ENCODE peak calls at places on chromosomes 2 and 18, in nine cellular contexts. One of them, this sample, is unnamed.

GRCh38 chr2:19577668-19578067 is 219.2 kb upstream of the OSR1 start:
- DNase-seq in IMR-90: peak; percentile 62
- DNase-seq in OCI-LY7: no peak
- DNase-seq in HepG2: no peak
- DNase-seq in thoracic aorta: no peak
- DNase-seq in sigmoid colon: no peak
- DNase-seq in A549: peak; percentile 47
- DNase-seq in PC-3: peak; percentile 74
- DNase-seq in dorsolateral prefrontal cortex: no peak
- DNase-seq in this sample: no peak

GRCh38 chr2:101566632-101567228 is 91.8 kb upstream of the RFX8 start:
- DNase-seq in IMR-90: no peak
- DNase-seq in OCI-LY7: no peak
- DNase-seq in HepG2: peak; percentile 100
- DNase-seq in thoracic aorta: no peak
- DNase-seq in sigmoid colon: no peak
- DNase-seq in A549: peak; percentile 45
- DNase-seq in PC-3: peak; percentile 82
- DNase-seq in dorsolateral prefrontal cortex: no peak
- DNase-seq in this sample: no peak

GRCh38 chr2:237514474-237515130 is 27.6 kb downstream of the MLPH start:
- DNase-seq in IMR-90: no peak
- DNase-seq in OCI-LY7: peak; percentile 68
- DNase-seq in HepG2: no peak
- DNase-seq in thoracic aorta: no peak
- DNase-seq in sigmoid colon: no peak
- DNase-seq in A549: no peak
- DNase-seq in PC-3: no peak
- DNase-seq in dorsolateral prefrontal cortex: no peak
- DNase-seq in this sample: no peak

GRCh38 chr2:11678306-11678960 is 8.4 kb upstream of the NTSR2 start:
- DNase-seq in IMR-90: no peak
- DNase-seq in OCI-LY7: no peak
- DNase-seq in HepG2: no peak
- DNase-seq in thoracic aorta: no peak
- DNase-seq in sigmoid colon: peak; percentile 33
- DNase-seq in A549: no peak
- DNase-seq in PC-3: no peak
- DNase-seq in dorsolateral prefrontal cortex: no peak
- DNase-seq in this sample: no peak

GRCh38 chr2:145649061-145649460 is 1129.1 kb upstream of the ZEB2 start:
- DNase-seq in IMR-90: no peak
- DNase-seq in OCI-LY7: no peak
- DNase-seq in HepG2: no peak
- DNase-seq in thoracic aorta: no peak
- DNase-seq in sigmoid colon: no peak
- DNase-seq in A549: no peak
- DNase-seq in PC-3: no peak
- DNase-seq in dorsolateral prefrontal cortex: no peak
- DNase-seq in this sample: no peak

GRCh38 chr2:104860141-104860790 is 6.4 kb downstream of the POU3F3 start:
- DNase-seq in IMR-90: no peak
- DNase-seq in OCI-LY7: no peak
- DNase-seq in HepG2: no peak
- DNase-seq in thoracic aorta: no peak
- DNase-seq in sigmoid colon: no peak
- DNase-seq in A549: no peak
- DNase-seq in PC-3: no peak
- DNase-seq in dorsolateral prefrontal cortex: peak; percentile 44
- DNase-seq in this sample: peak; percentile 24

GRCh38 chr2:15010346-15010745 is 377.8 kb downstream of the LRATD1 start:
- DNase-seq in IMR-90: no peak
- DNase-seq in OCI-LY7: no peak
- DNase-seq in HepG2: no peak
- DNase-seq in thoracic aorta: no peak
- DNase-seq in sigmoid colon: no peak
- DNase-seq in A549: no peak
- DNase-seq in PC-3: no peak
- DNase-seq in dorsolateral prefrontal cortex: no peak
- DNase-seq in this sample: no peak

GRCh38 chr2:225465827-225466226 is 66.3 kb downstream of the NYAP2 start:
- DNase-seq in IMR-90: no peak
- DNase-seq in OCI-LY7: no peak
- DNase-seq in HepG2: no peak
- DNase-seq in thoracic aorta: no peak
- DNase-seq in sigmoid colon: no peak
- DNase-seq in A549: no peak
- DNase-seq in PC-3: no peak
- DNase-seq in dorsolateral prefrontal cortex: no peak
- DNase-seq in this sample: no peak

GRCh38 chr2:229416116-229416694 is 145.1 kb upstream of the PID1 start:
- DNase-seq in IMR-90: peak; percentile 47
- DNase-seq in OCI-LY7: no peak
- DNase-seq in HepG2: no peak
- DNase-seq in thoracic aorta: peak; percentile 59
- DNase-seq in sigmoid colon: peak; percentile 94
- DNase-seq in A549: no peak
- DNase-seq in PC-3: no peak
- DNase-seq in dorsolateral prefrontal cortex: peak; percentile 55
- DNase-seq in this sample: peak; percentile 21

GRCh38 chr2:30777662-30778505 is 29.4 kb downstream of the CAPN13 start:
- DNase-seq in IMR-90: no peak
- DNase-seq in OCI-LY7: no peak
- DNase-seq in HepG2: no peak
- DNase-seq in thoracic aorta: no peak
- DNase-seq in sigmoid colon: no peak
- DNase-seq in A549: no peak
- DNase-seq in PC-3: no peak
- DNase-seq in dorsolateral prefrontal cortex: no peak
- DNase-seq in this sample: no peak

GRCh38 chr2:237624565-237624964 is 2.8 kb upstream of the LRRFIP1 start:
- DNase-seq in IMR-90: no peak
- DNase-seq in OCI-LY7: peak; percentile 61
- DNase-seq in HepG2: no peak
- DNase-seq in thoracic aorta: no peak
- DNase-seq in sigmoid colon: no peak
- DNase-seq in A549: no peak
- DNase-seq in PC-3: no peak
- DNase-seq in dorsolateral prefrontal cortex: no peak
- DNase-seq in this sample: no peak

GRCh38 chr2:46382331-46383112 is 85.3 kb downstream of the EPAS1 start:
- DNase-seq in IMR-90: no peak
- DNase-seq in OCI-LY7: no peak
- DNase-seq in HepG2: no peak
- DNase-seq in thoracic aorta: no peak
- DNase-seq in sigmoid colon: no peak
- DNase-seq in A549: no peak
- DNase-seq in PC-3: no peak
- DNase-seq in dorsolateral prefrontal cortex: no peak
- DNase-seq in this sample: no peak

GRCh38 chr2:38932586-38932985 is 42.9 kb downstream of the ARHGEF33 start:
- DNase-seq in IMR-90: peak; percentile 6
- DNase-seq in OCI-LY7: no peak
- DNase-seq in HepG2: no peak
- DNase-seq in thoracic aorta: no peak
- DNase-seq in sigmoid colon: no peak
- DNase-seq in A549: no peak
- DNase-seq in PC-3: no peak
- DNase-seq in dorsolateral prefrontal cortex: no peak
- DNase-seq in this sample: no peak

GRCh38 chr2:79994915-79995419 is 309.6 kb downstream of the LRRTM1 start:
- DNase-seq in IMR-90: peak; percentile 61
- DNase-seq in OCI-LY7: no peak
- DNase-seq in HepG2: no peak
- DNase-seq in thoracic aorta: no peak
- DNase-seq in sigmoid colon: no peak
- DNase-seq in A549: no peak
- DNase-seq in PC-3: no peak
- DNase-seq in dorsolateral prefrontal cortex: no peak
- DNase-seq in this sample: no peak

GRCh38 chr2:236867441-236868260 is 218.0 kb upstream of the COPS8 start:
- DNase-seq in IMR-90: no peak
- DNase-seq in OCI-LY7: no peak
- DNase-seq in HepG2: no peak
- DNase-seq in thoracic aorta: no peak
- DNase-seq in sigmoid colon: peak; percentile 35
- DNase-seq in A549: no peak
- DNase-seq in PC-3: peak; percentile 76
- DNase-seq in dorsolateral prefrontal cortex: no peak
- DNase-seq in this sample: no peak

GRCh38 chr2:70574618-70575017 is 21.0 kb upstream of the TGFA start:
- DNase-seq in IMR-90: no peak
- DNase-seq in OCI-LY7: no peak
- DNase-seq in HepG2: no peak
- DNase-seq in thoracic aorta: no peak
- DNase-seq in sigmoid colon: no peak
- DNase-seq in A549: no peak
- DNase-seq in PC-3: no peak
- DNase-seq in dorsolateral prefrontal cortex: no peak
- DNase-seq in this sample: no peak

GRCh38 chr2:108565778-108566375 is 31.6 kb downstream of the LIMS1 start:
- DNase-seq in IMR-90: no peak
- DNase-seq in OCI-LY7: no peak
- DNase-seq in HepG2: no peak
- DNase-seq in thoracic aorta: no peak
- DNase-seq in sigmoid colon: no peak
- DNase-seq in A549: no peak
- DNase-seq in PC-3: no peak
- DNase-seq in dorsolateral prefrontal cortex: no peak
- DNase-seq in this sample: no peak

GRCh38 chr18:48345596-48345995 is 63.6 kb downstream of the ZBTB7C start:
- DNase-seq in IMR-90: peak; percentile 4
- DNase-seq in OCI-LY7: no peak
- DNase-seq in HepG2: no peak
- DNase-seq in thoracic aorta: no peak
- DNase-seq in sigmoid colon: peak; percentile 26
- DNase-seq in A549: peak; percentile 16
- DNase-seq in PC-3: peak; percentile 26
- DNase-seq in dorsolateral prefrontal cortex: no peak
- DNase-seq in this sample: peak; percentile 5
- H3K27ac ChIP-seq in IMR-90: no peak overlapping the region
- H3K27ac ChIP-seq in OCI-LY7: no peak overlapping the region
- H3K27ac ChIP-seq in HepG2: no peak overlapping the region
- H3K27ac ChIP-seq in thoracic aorta: no peak overlapping the region
- H3K27ac ChIP-seq in sigmoid colon: no peak overlapping the region
- H3K27ac ChIP-seq in A549: no peak overlapping the region
- H3K27ac ChIP-seq in PC-3: no peak overlapping the region
- H3K27ac ChIP-seq in dorsolateral prefrontal cortex: no peak overlapping the region
- H3K27ac ChIP-seq in this sample: no peak overlapping the region

DNA sequence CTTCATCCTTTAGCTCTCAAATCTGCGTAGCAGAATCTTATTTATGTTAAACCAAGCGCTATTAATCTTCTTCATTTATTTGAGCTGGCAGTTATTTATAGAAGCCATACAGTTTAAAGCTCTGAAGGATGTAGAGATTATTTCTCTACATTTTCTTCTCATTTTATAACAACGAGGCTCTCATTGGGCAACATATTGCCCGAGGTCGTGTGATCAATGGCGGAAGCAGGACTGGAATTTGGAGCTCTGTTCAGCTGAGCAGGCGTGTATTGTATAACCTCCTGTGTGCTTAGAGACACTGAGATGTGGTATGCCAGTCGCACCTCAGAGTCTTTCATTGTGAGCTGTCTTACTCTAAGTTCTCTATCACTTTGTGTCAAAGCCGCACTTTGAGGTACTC is 17.5 kb upstream of the DRC1 start:
- DNase-seq in IMR-90: no peak
- DNase-seq in OCI-LY7: no peak
- DNase-seq in HepG2: no peak
- DNase-seq in thoracic aorta: no peak
- DNase-seq in sigmoid colon: no peak
- DNase-seq in A549: no peak
- DNase-seq in PC-3: no peak
- DNase-seq in dorsolateral prefrontal cortex: no peak
- DNase-seq in this sample: no peak
- H3K27ac ChIP-seq in IMR-90: no peak overlapping the region
- H3K27ac ChIP-seq in OCI-LY7: no peak overlapping the region
- H3K27ac ChIP-seq in HepG2: no peak overlapping the region
- H3K27ac ChIP-seq in thoracic aorta: no peak overlapping the region
- H3K27ac ChIP-seq in sigmoid colon: no peak overlapping the region
- H3K27ac ChIP-seq in A549: no peak overlapping the region
- H3K27ac ChIP-seq in PC-3: no peak overlapping the region
- H3K27ac ChIP-seq in dorsolateral prefrontal cortex: no peak overlapping the region
- H3K27ac ChIP-seq in this sample: no peak overlapping the region

GRCh38 chr2:20674974-20675679 is 8.2 kb downstream of the GDF7 start:
- DNase-seq in IMR-90: peak; percentile 87
- DNase-seq in OCI-LY7: no peak
- DNase-seq in HepG2: peak; percentile 44
- DNase-seq in thoracic aorta: peak; percentile 63
- DNase-seq in sigmoid colon: no peak
- DNase-seq in A549: no peak
- DNase-seq in PC-3: peak; percentile 78
- DNase-seq in dorsolateral prefrontal cortex: no peak
- DNase-seq in this sample: no peak
- H3K27ac ChIP-seq in IMR-90: no peak overlapping the region
- H3K27ac ChIP-seq in OCI-LY7: peak overlapping the region; percentile 86
- H3K27ac ChIP-seq in HepG2: peak overlapping the region; percentile 75
- H3K27ac ChIP-seq in thoracic aorta: peak overlapping the region; percentile 81
- H3K27ac ChIP-seq in sigmoid colon: peak overlapping the region; percentile 34
- H3K27ac ChIP-seq in A549: peak overlapping the region; percentile 55
- H3K27ac ChIP-seq in PC-3: no peak overlapping the region
- H3K27ac ChIP-seq in dorsolateral prefrontal cortex: no peak overlapping the region
- H3K27ac ChIP-seq in this sample: no peak overlapping the region

GRCh38 chr2:187825-188224 is 76.0 kb downstream of the SH3YL1 start:
- DNase-seq in IMR-90: no peak
- DNase-seq in OCI-LY7: no peak
- DNase-seq in HepG2: no peak
- DNase-seq in thoracic aorta: no peak
- DNase-seq in sigmoid colon: no peak
- DNase-seq in A549: no peak
- DNase-seq in PC-3: no peak
- DNase-seq in dorsolateral prefrontal cortex: no peak
- DNase-seq in this sample: no peak

GRCh38 chr2:195932-196331 is 67.9 kb downstream of the SH3YL1 start:
- DNase-seq in IMR-90: no peak
- DNase-seq in OCI-LY7: no peak
- DNase-seq in HepG2: no peak
- DNase-seq in thoracic aorta: no peak
- DNase-seq in sigmoid colon: no peak
- DNase-seq in A549: no peak
- DNase-seq in PC-3: no peak
- DNase-seq in dorsolateral prefrontal cortex: no peak
- DNase-seq in this sample: no peak

GRCh38 chr2:191311-192190 is 72.3 kb downstream of the SH3YL1 start:
- DNase-seq in IMR-90: no peak
- DNase-seq in OCI-LY7: no peak
- DNase-seq in HepG2: no peak
- DNase-seq in thoracic aorta: no peak
- DNase-seq in sigmoid colon: no peak
- DNase-seq in A549: no peak
- DNase-seq in PC-3: no peak
- DNase-seq in dorsolateral prefrontal cortex: no peak
- DNase-seq in this sample: no peak

DNA sequence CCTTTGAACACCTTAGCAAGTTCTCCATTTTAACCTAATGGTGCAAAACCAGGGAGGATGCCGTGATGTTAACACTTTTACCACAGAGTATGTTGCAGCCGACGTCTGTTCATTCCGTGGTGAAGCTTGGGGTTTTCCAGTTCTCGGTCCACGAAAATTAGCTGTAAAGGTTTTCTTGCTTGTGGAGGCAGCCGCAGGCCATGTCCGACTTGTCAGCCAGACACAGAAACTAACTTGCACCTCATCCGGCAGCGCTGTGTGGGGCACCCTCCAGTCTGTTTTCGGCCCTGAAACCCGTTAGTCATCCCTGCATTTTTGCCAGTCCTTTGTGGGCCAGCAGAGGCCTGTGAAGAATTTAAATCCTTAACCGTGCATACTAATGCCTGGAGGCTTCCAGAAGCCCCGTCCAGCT is 70.7 kb downstream of the SH3YL1 start:
- DNase-seq in IMR-90: peak; percentile 2
- DNase-seq in OCI-LY7: no peak
- DNase-seq in HepG2: no peak
- DNase-seq in thoracic aorta: no peak
- DNase-seq in sigmoid colon: no peak
- DNase-seq in A549: no peak
- DNase-seq in PC-3: no peak
- DNase-seq in dorsolateral prefrontal cortex: no peak
- DNase-seq in this sample: no peak
- H3K27ac ChIP-seq in IMR-90: no peak overlapping the region
- H3K27ac ChIP-seq in OCI-LY7: no peak overlapping the region
- H3K27ac ChIP-seq in HepG2: no peak overlapping the region
- H3K27ac ChIP-seq in thoracic aorta: no peak overlapping the region
- H3K27ac ChIP-seq in sigmoid colon: no peak overlapping the region
- H3K27ac ChIP-seq in A549: no peak overlapping the region
- H3K27ac ChIP-seq in PC-3: no peak overlapping the region
- H3K27ac ChIP-seq in dorsolateral prefrontal cortex: no peak overlapping the region
- H3K27ac ChIP-seq in this sample: no peak overlapping the region